ENCODE peak calls at places on chromosome 4, in four cellular contexts. U, S, W and Z are unnamed samples.

GRCh38 chr4:89196056-89196674 is 84.8 kb downstream of the TIGD2 start:
- DNase-seq in S (no peak), U (no peak), W (no peak), Z (no peak)

GRCh38 chr4:73869130-73870055 is at the start of gene CXCL1:
- DNase-seq in W (no peak), S (no peak), U (no peak), Z (peak)

GRCh38 chr4:136400829-136401228 is 1131.5 kb downstream of the PCDH18 start:
- DNase-seq in W (no peak), S (peak), U (no peak), Z (no peak)

GRCh38 chr4:147924604-147925412 is 192.9 kb downstream of the ARHGAP10 start:
- DNase-seq in W (peak), U (no peak), S (peak), Z (no peak)

GRCh38 chr4:182062936-182063335 is 180.3 kb upstream of the TENM3 start:
- DNase-seq in U (no peak), S (no peak), W (no peak), Z (no peak)

GRCh38 chr4:1910643-1911042 is 39.5 kb downstream of the NSD2 start:
- DNase-seq in S (peak), W (peak), U (no peak), Z (peak)

GRCh38 chr4:74158561-74159396 is 861 bp downstream of the MTHFD2L start:
- DNase-seq in W (no peak), U (peak), S (no peak), Z (no peak)

GRCh38 chr4:38591617-38592337 is 72.2 kb upstream of the KLF3 start:
- DNase-seq in W (no peak), S (no peak), U (no peak), Z (no peak)

GRCh38 chr4:117965608-117966007 is 68.7 kb upstream of the NDST3 start:
- DNase-seq in U (no peak), W (no peak), S (no peak), Z (no peak)

GRCh38 chr4:151611960-151612359 is 148.8 kb downstream of the GATB start:
- DNase-seq in W (no peak), S (no peak), U (no peak), Z (no peak)

GRCh38 chr4:74311696-74312313 is 3.5 kb downstream of the EPGN start:
- DNase-seq in W (no peak), S (peak), U (peak), Z (no peak)

GRCh38 chr4:27003602-27004238 is 143.1 kb downstream of the STIM2 start:
- DNase-seq in S (no peak), U (no peak), W (no peak), Z (no peak)

GRCh38 chr4:123110685-123111084 is 188.3 kb upstream of the NUDT6 start:
- DNase-seq in S (no peak), W (no peak), U (no peak), Z (no peak)

GRCh38 chr4:143046454-143046853 is 138.3 kb upstream of the USP38 start:
- DNase-seq in S (no peak), U (no peak), W (no peak), Z (no peak)

GRCh38 chr4:123127218-123127617 is 204.8 kb upstream of the NUDT6 start:
- DNase-seq in U (no peak), W (no peak), S (no peak), Z (no peak)

GRCh38 chr4:54277691-54278090 is 48.6 kb downstream of the PDGFRA start:
- DNase-seq in S (no peak), U (peak), W (no peak), Z (no peak)

GRCh38 chr4:139436122-139436521 is 17.8 kb upstream of the RAB33B start:
- DNase-seq in U (no peak), W (no peak), S (no peak), Z (peak)

GRCh38 chr4:5186584-5187170 is 135.4 kb downstream of the STK32B start:
- DNase-seq in W (no peak), U (no peak), S (no peak), Z (no peak)

GRCh38 chr4:177461606-177462005 is 19.4 kb upstream of the AGA start:
- DNase-seq in W (no peak), U (no peak), S (no peak), Z (no peak)

GRCh38 chr4:1150875-1151274 is 21.5 kb downstream of the SPON2 start:
- DNase-seq in S (no peak), U (no peak), W (no peak), Z (no peak)

GRCh38 chr4:176833416-176833815 is 40.7 kb upstream of the VEGFC start:
- DNase-seq in S (no peak), U (no peak), W (no peak), Z (no peak)

GRCh38 chr4:53476232-53477037 is 99.0 kb downstream of the FIP1L1 start:
- DNase-seq in W (no peak), U (no peak), S (no peak), Z (no peak)

GRCh38 chr4:146193628-146194027 is 18.1 kb downstream of the LSM6 start:
- DNase-seq in W (no peak), S (no peak), U (no peak), Z (no peak)

GRCh38 chr4:52376107-52376704 is 282.9 kb downstream of the USP46 start:
- DNase-seq in U (no peak), S (peak), W (no peak), Z (peak)

GRCh38 chr4:177190995-177191568 is 118.6 kb upstream of the NEIL3 start:
- DNase-seq in U (no peak), W (no peak), S (no peak), Z (no peak)

GRCh38 chr4:5206391-5206790 is 155.1 kb downstream of the STK32B start:
- DNase-seq in W (no peak), S (no peak), U (no peak), Z (peak)

GRCh38 chr4:108141213-108142045 is 27.3 kb downstream of the LEF1 start:
- DNase-seq in W (no peak), U (no peak), S (no peak), Z (no peak)
- TF ChIP-seq YY1 in W (no peak), U (no peak), S (no peak), Z (no peak)

DNA sequence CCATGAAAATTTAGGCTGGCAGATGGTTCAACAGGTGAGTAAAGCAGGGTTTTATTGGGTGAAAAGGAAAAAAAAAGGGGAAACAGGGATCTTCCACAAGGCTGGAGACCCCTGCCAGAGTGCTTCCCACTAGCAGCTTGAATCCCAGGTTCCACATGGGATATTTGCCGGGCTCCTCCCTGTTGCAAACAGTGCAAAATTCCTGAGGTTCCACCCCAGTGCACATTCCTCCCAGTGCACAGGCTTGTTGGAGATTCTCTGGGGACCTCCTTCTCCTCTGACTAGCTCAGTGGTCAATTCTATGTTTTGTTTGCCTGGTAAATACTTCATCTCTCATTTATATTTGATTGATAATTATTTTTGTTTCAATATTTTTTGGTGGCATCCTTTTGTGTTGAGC is 66.4 kb upstream of the UGT2B15 start:
- DNase-seq in W (no peak), U (no peak), S (peak), Z (no peak)
- TF ChIP-seq HDAC6 in W (no peak), U (no peak), S (no peak), Z (no peak)

GRCh38 chr4:188168621-188169020 is 29.4 kb downstream of the TRIML1 start:
- DNase-seq in W (no peak), U (no peak), S (no peak), Z (no peak)

GRCh38 chr4:188175288-188175687 is 36.0 kb downstream of the TRIML1 start:
- DNase-seq in S (no peak), U (no peak), W (no peak), Z (no peak)

DNA sequence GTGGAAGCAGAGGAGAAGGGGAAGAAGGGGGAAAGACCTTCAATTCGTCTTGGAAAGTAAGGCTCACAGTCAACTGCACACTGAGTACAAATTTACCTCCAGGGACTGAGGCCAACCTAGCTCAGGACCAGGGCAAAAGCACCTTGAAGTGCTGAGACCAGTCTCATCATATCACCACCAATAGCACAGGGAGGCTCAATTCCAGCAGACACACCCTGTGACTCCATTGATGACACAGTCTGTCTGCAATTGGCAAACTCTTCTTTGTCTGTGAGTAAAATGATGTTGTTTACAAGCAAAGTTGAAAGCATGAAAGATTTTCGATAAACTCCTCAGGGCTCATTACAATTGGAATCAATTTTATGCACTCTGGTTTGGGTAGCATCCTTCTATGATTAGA is 32.3 kb downstream of the TRIML1 start:
- DNase-seq in U (no peak), S (no peak), W (no peak), Z (no peak)
- TF ChIP-seq YY1 in U (no peak), S (no peak), W (no peak), Z (no peak)

DNA sequence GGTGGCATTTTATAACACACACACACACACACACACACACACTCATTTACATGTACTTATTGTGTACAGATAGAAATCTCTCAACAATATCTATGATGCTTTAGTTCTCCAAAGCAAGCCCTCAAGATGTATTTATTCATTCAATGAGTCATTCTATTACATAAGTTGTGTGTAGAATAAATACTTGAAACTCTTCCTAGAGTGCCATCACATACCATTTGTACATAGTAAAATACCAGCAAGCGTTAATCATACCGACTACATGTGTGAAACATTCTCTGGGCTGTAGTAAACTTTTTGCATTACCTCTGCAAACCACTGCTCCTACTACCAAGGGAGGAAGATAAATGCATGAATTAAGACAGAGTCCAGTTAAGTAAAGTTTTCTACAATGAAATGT is 71.0 kb downstream of the EPHA5 start:
- DNase-seq in W (no peak), U (no peak), S (no peak), Z (no peak)
- TF ChIP-seq HDAC6 in W (no peak), U (no peak), S (no peak), Z (no peak)

DNA sequence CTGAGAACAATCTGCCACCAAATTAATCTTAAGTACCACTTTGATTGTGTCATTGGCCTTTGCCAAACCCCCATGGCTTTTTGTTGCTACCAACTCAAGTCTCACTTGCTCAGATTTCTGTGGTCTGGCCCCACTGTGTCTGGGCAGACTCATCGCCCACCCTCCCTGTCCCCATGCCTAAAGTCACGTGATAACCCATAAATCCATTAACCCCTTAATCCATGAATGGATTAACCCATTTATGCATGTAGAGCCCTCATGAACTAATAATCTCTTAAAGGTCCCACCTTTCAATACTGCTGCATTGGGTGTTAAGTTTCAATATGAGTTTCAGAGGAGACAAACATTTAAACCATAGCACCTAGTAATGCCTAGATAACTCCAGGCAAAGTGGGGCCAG is 78.5 kb upstream of the BLTP1 start:
- DNase-seq in U (no peak), S (no peak), W (no peak), Z (no peak)
- TF ChIP-seq YY1 in U (no peak), S (no peak), W (no peak), Z (no peak)